ENCODE peak calls at places on chromosomes 12 and 14, in ten cellular contexts. B, F, S, X, L, C, I, N, R and M are unnamed samples.

GRCh38 chr14:55206175-55206574 is 14.8 kb upstream of the DLGAP5 start:
- DNase-seq in B (no peak), F (no peak), S (no peak), X (no peak), L (no peak), C (no peak), I (no peak), N (no peak), R (no peak), M (no peak)

GRCh38 chr12:28222081-28222700 is 31.9 kb downstream of the CCDC91 start:
- DNase-seq in B (no peak), F (no peak), S (peak), X (no peak), L (peak), C (peak), I (no peak), N (peak), R (no peak), M (no peak)

GRCh38 chr12:51071663-51072062 is 11.7 kb downstream of the CSRNP2 start:
- DNase-seq in B (no peak), F (no peak), S (no peak), X (no peak), L (no peak), C (no peak), I (no peak), N (no peak), R (no peak), M (peak)

GRCh38 chr12:14256555-14257169 is 108.8 kb upstream of the ATF7IP start:
- DNase-seq in B (peak), F (no peak), S (peak), X (peak), L (peak), C (peak), I (peak), N (peak), R (peak), M (peak)

GRCh38 chr14:103702497-103703432 is 12.5 kb downstream of the XRCC3 start:
- DNase-seq in B (no peak), F (no peak), S (no peak), X (no peak), L (no peak), C (no peak), I (no peak), N (no peak), R (no peak), M (no peak)

GRCh38 chr14:68191567-68192321 is 372.2 kb downstream of the RAD51B start:
- DNase-seq in B (no peak), F (peak), S (no peak), X (no peak), L (peak), C (no peak), I (no peak), N (no peak), R (no peak), M (peak)

GRCh38 chr14:35809597-35809996 is 502 bp upstream of the RALGAPA1 start:
- DNase-seq in B (no peak), F (no peak), S (no peak), X (no peak), L (no peak), C (no peak), I (no peak), N (no peak), R (no peak), M (no peak)

GRCh38 chr12:51953011-51953568 is 1.6 kb downstream of the ACVR1B start:
- DNase-seq in B (no peak), F (no peak), S (no peak), X (no peak), L (no peak), C (no peak), I (no peak), N (no peak), R (no peak), M (no peak)

GRCh38 chr14:96071561-96071960 is 32.4 kb downstream of the C14orf132 start:
- DNase-seq in B (peak), F (no peak), S (no peak), X (no peak), L (no peak), C (no peak), I (no peak), N (no peak), R (no peak), M (no peak)

GRCh38 chr12:124661382-124661781 is 94.0 kb upstream of the NCOR2 start:
- DNase-seq in B (no peak), F (no peak), S (no peak), X (no peak), L (peak), C (no peak), I (no peak), N (no peak), R (no peak), M (peak)

GRCh38 chr14:94213021-94213420 is 38.9 kb downstream of the PPP4R4 start:
- DNase-seq in B (no peak), F (no peak), S (no peak), X (peak), L (no peak), C (peak), I (no peak), N (no peak), R (no peak), M (no peak)

GRCh38 chr12:123389560-123390351 is 5.8 kb downstream of the KMT5A start:
- DNase-seq in B (peak), F (no peak), S (peak), X (peak), L (peak), C (no peak), I (peak), N (peak), R (peak), M (no peak)

GRCh38 chr14:95536036-95536577 is 1.3 kb downstream of the GLRX5 start:
- DNase-seq in B (no peak), F (no peak), S (no peak), X (no peak), L (no peak), C (no peak), I (no peak), N (no peak), R (no peak), M (no peak)

GRCh38 chr12:79659961-79660431 is 30.8 kb downstream of the PAWR start:
- DNase-seq in B (no peak), F (peak), S (no peak), X (no peak), L (no peak), C (no peak), I (no peak), N (no peak), R (no peak), M (no peak)

GRCh38 chr12:79344855-79345840 is 345.6 kb downstream of the PAWR start:
- DNase-seq in B (peak), F (peak), S (no peak), X (peak), L (peak), C (peak), I (no peak), N (no peak), R (peak), M (peak)

GRCh38 chr14:78752789-78753188 is 582.6 kb downstream of the NRXN3 start:
- DNase-seq in B (no peak), F (no peak), S (no peak), X (no peak), L (no peak), C (no peak), I (no peak), N (no peak), R (no peak), M (no peak)

GRCh38 chr12:32440120-32440865 is 40.9 kb downstream of the FGD4 start:
- DNase-seq in B (no peak), F (no peak), S (no peak), X (no peak), L (no peak), C (no peak), I (no peak), N (no peak), R (no peak), M (no peak)

GRCh38 chr14:52547027-52547426 is 5.3 kb downstream of the TXNDC16 start:
- DNase-seq in B (no peak), F (no peak), S (no peak), X (no peak), L (no peak), C (no peak), I (no peak), N (no peak), R (no peak), M (no peak)

GRCh38 chr14:67837011-67837624 is 17.5 kb downstream of the RAD51B start:
- DNase-seq in B (no peak), F (peak), S (peak), X (no peak), L (peak), C (peak), I (no peak), N (peak), R (peak), M (peak)

GRCh38 chr12:132354211-132354981 is 25.0 kb upstream of the GALNT9 start:
- DNase-seq in B (no peak), F (no peak), S (no peak), X (no peak), L (no peak), C (no peak), I (peak), N (no peak), R (no peak), M (no peak)

GRCh38 chr14:51460051-51460450 is 191.7 kb upstream of the FRMD6 start:
- DNase-seq in B (no peak), F (no peak), S (no peak), X (no peak), L (no peak), C (no peak), I (no peak), N (no peak), R (no peak), M (no peak)

GRCh38 chr12:32390572-32391219 is 8.7 kb upstream of the FGD4 start:
- DNase-seq in B (no peak), F (no peak), S (no peak), X (no peak), L (no peak), C (peak), I (peak), N (peak), R (no peak), M (no peak)

GRCh38 chr14:54001189-54001878 is 44.7 kb upstream of the BMP4 start:
- DNase-seq in B (no peak), F (no peak), S (no peak), X (no peak), L (no peak), C (no peak), I (no peak), N (no peak), R (no peak), M (no peak)

GRCh38 chr14:63510538-63510937 is 32.6 kb downstream of the PPP2R5E start:
- DNase-seq in B (no peak), F (no peak), S (no peak), X (no peak), L (peak), C (no peak), I (no peak), N (peak), R (no peak), M (no peak)

GRCh38 chr14:81565441-81566290 is 32.0 kb upstream of the SEL1L start:
- DNase-seq in B (no peak), F (peak), S (no peak), X (no peak), L (peak), C (peak), I (no peak), N (peak), R (no peak), M (no peak)

GRCh38 chr12:69415471-69416275 is 54.5 kb upstream of the FRS2 start:
- DNase-seq in B (peak), F (peak), S (no peak), X (peak), L (peak), C (peak), I (no peak), N (no peak), R (peak), M (peak)

GRCh38 chr12:51013441-51013840 is 12.7 kb downstream of the SLC11A2 start:
- DNase-seq in B (no peak), F (no peak), S (no peak), X (no peak), L (no peak), C (no peak), I (no peak), N (no peak), R (no peak), M (no peak)

GRCh38 chr12:67909681-67910080 is 79.6 kb upstream of the IFNG-AS1 start:
- DNase-seq in B (no peak), F (no peak), S (no peak), X (no peak), L (no peak), C (peak), I (no peak), N (no peak), R (no peak), M (no peak)

GRCh38 chr14:51996148-51996746 is 6.9 kb downstream of the RTRAF start:
- DNase-seq in B (no peak), F (no peak), S (no peak), X (no peak), L (peak), C (peak), I (no peak), N (peak), R (no peak), M (no peak)

GRCh38 chr14:105258846-105259245 is 10.5 kb downstream of the BTBD6 start:
- DNase-seq in B (no peak), F (no peak), S (no peak), X (peak), L (no peak), C (peak), I (peak), N (no peak), R (no peak), M (no peak)